ENCODE peak calls at places on chromosomes 3 and 15, in five cellular contexts. Y is upper lobe of left lung, P is stomach, U is breast epithelium, N is K562. E is an unnamed sample.

GRCh38 chr15:58433597-58434333 is 2.0 kb downstream of the LIPC start:
- DNase-seq in Y (no peak), P (no peak), U (no peak), N (no peak), E (no peak)

GRCh38 chr15:45635763-45636292 is 999 bp downstream of the SQOR start:
- DNase-seq in Y (no peak), P (no peak), U (no peak), N (no peak), E (no peak)

GRCh38 chr3:100972293-100972692 is 20.9 kb downstream of the ABI3BP start:
- DNase-seq in Y (no peak), P (no peak), U (no peak), N (no peak), E (no peak)

GRCh38 chr15:40511472-40512133 is 40.8 kb downstream of the CHST14 start:
- DNase-seq in Y (peak; percentile 81), P (peak; percentile 93), U (peak; percentile 44), N (peak; percentile 93), E (peak; percentile 50)

GRCh38 chr15:42163291-42163690 is 6.9 kb upstream of the PLA2G4F start:
- DNase-seq in Y (no peak), P (no peak), U (no peak), N (no peak), E (no peak)

GRCh38 chr3:169891886-169892285 is 19.5 kb upstream of the SAMD7 start:
- DNase-seq in Y (no peak), P (no peak), U (no peak), N (no peak), E (no peak)

GRCh38 chr15:48352474-48353072 is 21.3 kb downstream of the DUT start:
- DNase-seq in Y (peak; percentile 54), P (peak; percentile 64), U (peak; percentile 29), N (peak; percentile 63), E (no peak)

GRCh38 chr15:31365655-31366127 is 39.1 kb downstream of the KLF13 start:
- DNase-seq in Y (peak; percentile 98), P (peak; percentile 97), U (peak; percentile 92), N (peak; percentile 86), E (peak; percentile 69)

GRCh38 chr15:89837134-89837829 is 22.6 kb upstream of the ANPEP start:
- DNase-seq in Y (no peak), P (no peak), U (no peak), N (no peak), E (no peak)

GRCh38 chr3:81218023-81218422 is 543.4 kb downstream of the GBE1 start:
- DNase-seq in Y (no peak), P (no peak), U (no peak), N (no peak), E (no peak)

GRCh38 chr3:126500016-126500415 is 17.6 kb downstream of the UROC1 start:
- DNase-seq in Y (no peak), P (no peak), U (no peak), N (no peak), E (no peak)

GRCh38 chr15:90817117-90818057 is 51.0 kb upstream of the FURIN start:
- DNase-seq in Y (no peak), P (peak; percentile 16), U (no peak), N (no peak), E (no peak)

GRCh38 chr3:160982497-160982896 is 122.7 kb downstream of the B3GALNT1 start:
- DNase-seq in Y (no peak), P (no peak), U (no peak), N (no peak), E (no peak)

GRCh38 chr3:196339493-196340254 is 1.5 kb upstream of the TM4SF19 start:
- DNase-seq in Y (no peak), P (no peak), U (no peak), N (peak; percentile 26), E (no peak)

GRCh38 chr3:66405701-66406091 is 95.1 kb downstream of the LRIG1 start:
- DNase-seq in Y (no peak), P (no peak), U (no peak), N (no peak), E (no peak)

GRCh38 chr15:63791236-63791635 is 42.5 kb downstream of the HERC1 start:
- DNase-seq in Y (no peak), P (no peak), U (no peak), N (no peak), E (no peak)

GRCh38 chr15:75669191-75669878 is 21.6 kb downstream of the SNX33 start:
- DNase-seq in Y (peak; percentile 43), P (peak; percentile 45), U (peak; percentile 60), N (no peak), E (no peak)

GRCh38 chr3:136473716-136474326 is 223.7 kb downstream of the PCCB start:
- DNase-seq in Y (no peak), P (no peak), U (no peak), N (no peak), E (no peak)

GRCh38 chr3:183385698-183386590 is 42.5 kb downstream of the MCF2L2 start:
- DNase-seq in Y (peak; percentile 47), P (peak; percentile 64), U (no peak), N (peak; percentile 59), E (peak; percentile 13)

GRCh38 chr3:178629430-178630178 is 93.4 kb downstream of the KCNMB2 start:
- DNase-seq in Y (no peak), P (no peak), U (no peak), N (no peak), E (no peak)

GRCh38 chr15:35078221-35078915 is 6.7 kb downstream of the NANOGP8 start:
- DNase-seq in Y (peak; percentile 49), P (peak; percentile 31), U (no peak), N (peak; percentile 52), E (peak; percentile 47)

GRCh38 chr3:171789759-171790505 is 20.4 kb downstream of the PLD1 start:
- DNase-seq in Y (no peak), P (no peak), U (no peak), N (no peak), E (no peak)

GRCh38 chr3:171374260-171374659 is 85.9 kb downstream of the TNIK start:
- DNase-seq in Y (no peak), P (no peak), U (no peak), N (no peak), E (no peak)

GRCh38 chr3:188076176-188076575 is 77.8 kb upstream of the LPP start:
- DNase-seq in Y (no peak), P (no peak), U (no peak), N (no peak), E (no peak)

GRCh38 chr15:35167675-35168074 is 82.6 kb upstream of the NANOGP8 start:
- DNase-seq in Y (no peak), P (no peak), U (no peak), N (no peak), E (no peak)

GRCh38 chr15:79416876-79417275 is 15.3 kb upstream of the MINAR1 start:
- DNase-seq in Y (no peak), P (no peak), U (no peak), N (no peak), E (no peak)

GRCh38 chr15:99702895-99703602 is 30.2 kb downstream of the LYSMD4 start:
- DNase-seq in Y (no peak), P (no peak), U (no peak), N (no peak), E (no peak)

GRCh38 chr3:16788440-16789057 is 96.2 kb upstream of the PLCL2 start:
- DNase-seq in Y (no peak), P (no peak), U (no peak), N (no peak), E (no peak)

GRCh38 chr3:107928084-107928445 is 162.8 kb downstream of the CD47 start:
- DNase-seq in Y (no peak), P (no peak), U (no peak), N (no peak), E (no peak)

GRCh38 chr3:107933450-107933849 is 157.4 kb downstream of the CD47 start:
- DNase-seq in Y (no peak), P (no peak), U (no peak), N (no peak), E (no peak)

DNA sequence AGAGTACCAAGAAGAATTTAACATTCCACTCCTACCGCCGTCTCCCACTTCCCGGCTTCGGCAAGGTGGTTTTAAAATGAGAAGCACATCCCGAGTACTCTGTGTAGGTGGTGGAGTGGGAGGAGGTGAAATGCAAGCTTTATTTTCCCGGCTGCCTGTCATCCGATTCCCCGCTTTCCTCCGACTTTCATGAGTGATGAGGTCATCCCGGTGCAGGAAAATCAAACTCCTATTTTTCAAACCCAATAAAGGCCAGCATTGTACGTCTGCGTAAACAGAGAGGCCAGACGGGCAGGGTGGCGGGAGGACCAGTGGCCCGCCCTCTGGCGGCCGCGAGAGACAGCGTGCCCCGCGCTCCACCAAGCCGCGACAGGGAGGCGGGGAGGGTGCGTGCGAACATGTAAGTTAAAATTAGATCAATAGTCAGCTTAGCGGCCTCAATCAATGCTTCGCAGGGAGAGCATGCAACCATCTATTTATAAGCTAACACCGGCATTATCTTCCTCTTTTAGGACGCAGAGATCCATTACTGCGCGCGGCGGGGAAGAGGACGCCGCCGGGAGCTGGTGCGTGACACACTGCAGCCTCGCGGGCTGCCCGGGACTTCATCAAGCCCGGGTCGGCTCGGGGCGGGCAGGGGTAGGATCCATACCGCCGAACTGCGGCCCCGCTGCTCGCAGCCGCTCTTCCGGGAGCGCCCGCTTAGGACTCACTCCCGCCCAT is 163.3 kb downstream of the CD47 start:
- DNase-seq in Y (peak; percentile 56), P (peak; percentile 69), U (peak; percentile 35), N (peak; percentile 32), E (peak; percentile 68)
- TF ChIP-seq POLR2AphosphoS5 in Y (no peak), P (no peak), U (peak; percentile 56), N (no peak), E (no peak)

DNA sequence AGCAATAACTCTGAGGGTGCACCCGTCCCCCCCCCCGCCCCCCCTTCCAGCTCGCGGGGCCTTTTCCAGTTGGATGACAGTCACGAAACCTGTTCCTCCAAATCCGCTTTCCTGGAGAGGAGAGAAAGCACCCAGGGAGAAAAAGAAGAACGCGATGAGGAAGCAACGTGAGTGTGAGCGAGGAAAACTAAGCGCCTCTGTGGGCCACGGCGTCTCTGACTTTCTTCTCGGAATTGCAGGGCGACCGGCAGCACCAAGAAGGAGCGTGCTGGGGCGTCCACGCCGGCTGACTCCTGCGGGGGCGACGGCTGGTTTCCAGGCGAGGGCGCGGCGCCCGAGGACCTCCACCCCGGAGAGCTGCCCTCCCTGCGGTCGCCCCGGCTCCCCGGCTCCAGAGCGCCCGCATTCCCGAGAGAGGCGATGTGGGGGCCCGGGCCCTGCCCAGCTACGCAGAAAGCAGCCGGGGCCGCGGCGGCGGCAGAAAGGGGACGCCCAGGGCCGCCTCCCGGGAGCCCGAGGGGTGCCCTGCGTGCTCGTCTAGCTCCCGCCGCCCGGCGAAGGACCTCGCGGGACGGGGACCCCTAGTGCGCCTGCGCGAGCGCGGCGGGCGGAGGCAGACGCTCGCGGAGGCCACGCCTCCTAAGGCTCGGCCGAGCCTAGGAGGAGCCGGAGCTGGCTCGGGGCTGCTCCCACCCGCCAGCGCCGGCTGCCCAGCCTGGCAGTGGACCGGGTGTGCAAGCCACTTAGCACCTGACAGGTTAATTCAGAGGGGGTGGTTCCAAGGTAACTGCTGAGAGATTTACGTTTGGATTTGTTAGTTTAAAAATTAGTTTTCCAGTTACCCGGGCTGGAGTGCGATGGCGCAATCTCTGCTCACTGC is 15.3 kb upstream of the ADIPOQ start:
- DNase-seq in Y (peak; percentile 80), P (peak; percentile 84), U (peak; percentile 54), N (peak; percentile 99), E (peak; percentile 99)
- TF ChIP-seq POLR2A in Y (no peak), P (no peak), U (no peak), N (peak; percentile 79), E (no peak)

GRCh38 chr3:40108643-40109042 is 200.9 kb upstream of the EIF1B start:
- DNase-seq in Y (no peak), P (no peak), U (no peak), N (no peak), E (no peak)
- TF ChIP-seq POLR2AphosphoS5 in Y (no peak), P (no peak), U (no peak), N (no peak), E (no peak)

GRCh38 chr3:108221911-108222812 is at the start of gene IFT57:
- DNase-seq in Y (peak; percentile 99), P (peak; percentile 96), U (peak; percentile 98), N (peak; percentile 91), E (peak; percentile 83)
- TF ChIP-seq POLR2A in Y (peak; percentile 87), P (no peak), U (peak; percentile 30), N (peak; percentile 69), E (peak; percentile 89)

E was measured in GM12892.